ENCODE peak calls at places on chromosomes 4 and X, in five cellular contexts. One of them, this sample, is unnamed.

GRCh38 chrX:45353462-45353861 is 152.8 kb upstream of the DIPK2B start:
- DNase-seq in cardiac fibroblast: peak; percentile 12
- DNase-seq in HFF-Myc: no peak
- DNase-seq in upper lobe of right lung: no peak
- DNase-seq in AG09309: no peak
- DNase-seq in this sample: no peak

GRCh38 chr4:185122681-185123345 is 20.3 kb upstream of the SLC25A4 start:
- DNase-seq in upper lobe of right lung: no peak
- DNase-seq in HFF-Myc: no peak
- DNase-seq in cardiac fibroblast: no peak
- DNase-seq in AG09309: no peak
- DNase-seq in this sample: no peak

GRCh38 chr4:68167166-68167565 is 37.5 kb upstream of the TMPRSS11F start:
- DNase-seq in AG09309: no peak
- DNase-seq in HFF-Myc: no peak
- DNase-seq in cardiac fibroblast: no peak
- DNase-seq in upper lobe of right lung: no peak
- DNase-seq in this sample: no peak

GRCh38 chr4:121041307-121042090 is 30.8 kb downstream of the NDNF start:
- DNase-seq in upper lobe of right lung: no peak
- DNase-seq in AG09309: no peak
- DNase-seq in HFF-Myc: no peak
- DNase-seq in cardiac fibroblast: no peak
- DNase-seq in this sample: no peak

GRCh38 chrX:55867254-55867653 is 149.7 kb downstream of the RRAGB start:
- DNase-seq in AG09309: no peak
- DNase-seq in HFF-Myc: no peak
- DNase-seq in upper lobe of right lung: no peak
- DNase-seq in cardiac fibroblast: peak; percentile 57
- DNase-seq in this sample: peak; percentile 52

GRCh38 chr4:90317785-90318184 is 190.6 kb downstream of the CCSER1 start:
- DNase-seq in AG09309: peak; percentile 53
- DNase-seq in upper lobe of right lung: no peak
- DNase-seq in HFF-Myc: peak; percentile 35
- DNase-seq in cardiac fibroblast: peak; percentile 93
- DNase-seq in this sample: peak; percentile 18

GRCh38 chr4:41878991-41879491 is 56.2 kb upstream of the TMEM33 start:
- DNase-seq in cardiac fibroblast: no peak
- DNase-seq in upper lobe of right lung: no peak
- DNase-seq in AG09309: no peak
- DNase-seq in HFF-Myc: no peak
- DNase-seq in this sample: no peak

GRCh38 chr4:82044141-82044993 is 329.4 kb downstream of the HNRNPD start:
- DNase-seq in AG09309: no peak
- DNase-seq in cardiac fibroblast: peak; percentile 35
- DNase-seq in HFF-Myc: no peak
- DNase-seq in upper lobe of right lung: peak; percentile 90
- DNase-seq in this sample: no peak

GRCh38 chr4:158046345-158046744 is 126.5 kb downstream of the GASK1B start:
- DNase-seq in cardiac fibroblast: no peak
- DNase-seq in HFF-Myc: no peak
- DNase-seq in AG09309: no peak
- DNase-seq in upper lobe of right lung: no peak
- DNase-seq in this sample: no peak

GRCh38 chr4:116066711-116067245 is 953.4 kb upstream of the NDST4 start:
- DNase-seq in HFF-Myc: no peak
- DNase-seq in cardiac fibroblast: no peak
- DNase-seq in upper lobe of right lung: no peak
- DNase-seq in AG09309: no peak
- DNase-seq in this sample: no peak

GRCh38 chrX:38018734-38019410 is 12.5 kb downstream of the SYTL5 start:
- DNase-seq in HFF-Myc: no peak
- DNase-seq in AG09309: no peak
- DNase-seq in upper lobe of right lung: no peak
- DNase-seq in cardiac fibroblast: no peak
- DNase-seq in this sample: no peak

GRCh38 chr4:75671802-75672421 is 1.3 kb downstream of the G3BP2 start:
- DNase-seq in cardiac fibroblast: peak; percentile 8
- DNase-seq in upper lobe of right lung: no peak
- DNase-seq in AG09309: no peak
- DNase-seq in HFF-Myc: no peak
- DNase-seq in this sample: no peak

GRCh38 chr4:146654976-146655761 is 16.5 kb downstream of the POU4F2 start:
- DNase-seq in cardiac fibroblast: no peak
- DNase-seq in AG09309: no peak
- DNase-seq in HFF-Myc: no peak
- DNase-seq in upper lobe of right lung: peak; percentile 61
- DNase-seq in this sample: no peak

GRCh38 chr4:186149872-186150271 is 41.5 kb upstream of the CYP4V2 start:
- DNase-seq in cardiac fibroblast: peak; percentile 55
- DNase-seq in AG09309: no peak
- DNase-seq in upper lobe of right lung: no peak
- DNase-seq in HFF-Myc: no peak
- DNase-seq in this sample: no peak

GRCh38 chr4:8016527-8016926 is 76.9 kb upstream of the AFAP1 start:
- DNase-seq in cardiac fibroblast: no peak
- DNase-seq in upper lobe of right lung: no peak
- DNase-seq in AG09309: no peak
- DNase-seq in HFF-Myc: no peak
- DNase-seq in this sample: no peak

GRCh38 chr4:2024683-2025082 is 15.9 kb upstream of the NELFA start:
- DNase-seq in upper lobe of right lung: no peak
- DNase-seq in AG09309: no peak
- DNase-seq in HFF-Myc: no peak
- DNase-seq in cardiac fibroblast: no peak
- DNase-seq in this sample: no peak

GRCh38 chrX:1466971-1467561 is 14.4 kb upstream of the ASMTL start:
- DNase-seq in HFF-Myc: no peak
- DNase-seq in upper lobe of right lung: peak; percentile 38
- DNase-seq in AG09309: no peak
- DNase-seq in cardiac fibroblast: no peak
- DNase-seq in this sample: no peak

GRCh38 chr4:124423160-124423559 is 289.4 kb downstream of the ANKRD50 start:
- DNase-seq in AG09309: no peak
- DNase-seq in cardiac fibroblast: peak; percentile 67
- DNase-seq in upper lobe of right lung: no peak
- DNase-seq in HFF-Myc: no peak
- DNase-seq in this sample: no peak

GRCh38 chr4:111854494-111855087 is 290.7 kb upstream of the FAM241A start:
- DNase-seq in upper lobe of right lung: no peak
- DNase-seq in HFF-Myc: no peak
- DNase-seq in cardiac fibroblast: peak; percentile 58
- DNase-seq in AG09309: peak; percentile 14
- DNase-seq in this sample: no peak

GRCh38 chrX:9467181-9467580 is 2.3 kb downstream of the TBL1X start:
- DNase-seq in HFF-Myc: no peak
- DNase-seq in upper lobe of right lung: no peak
- DNase-seq in cardiac fibroblast: no peak
- DNase-seq in AG09309: no peak
- DNase-seq in this sample: no peak
- H3K4me3 ChIP-seq in HFF-Myc: peak overlapping the region; percentile 64
- H3K4me3 ChIP-seq in upper lobe of right lung: no peak overlapping the region
- H3K4me3 ChIP-seq in cardiac fibroblast: no peak overlapping the region
- H3K4me3 ChIP-seq in AG09309: no peak overlapping the region
- H3K4me3 ChIP-seq in this sample: peak overlapping the region; percentile 71

DNA sequence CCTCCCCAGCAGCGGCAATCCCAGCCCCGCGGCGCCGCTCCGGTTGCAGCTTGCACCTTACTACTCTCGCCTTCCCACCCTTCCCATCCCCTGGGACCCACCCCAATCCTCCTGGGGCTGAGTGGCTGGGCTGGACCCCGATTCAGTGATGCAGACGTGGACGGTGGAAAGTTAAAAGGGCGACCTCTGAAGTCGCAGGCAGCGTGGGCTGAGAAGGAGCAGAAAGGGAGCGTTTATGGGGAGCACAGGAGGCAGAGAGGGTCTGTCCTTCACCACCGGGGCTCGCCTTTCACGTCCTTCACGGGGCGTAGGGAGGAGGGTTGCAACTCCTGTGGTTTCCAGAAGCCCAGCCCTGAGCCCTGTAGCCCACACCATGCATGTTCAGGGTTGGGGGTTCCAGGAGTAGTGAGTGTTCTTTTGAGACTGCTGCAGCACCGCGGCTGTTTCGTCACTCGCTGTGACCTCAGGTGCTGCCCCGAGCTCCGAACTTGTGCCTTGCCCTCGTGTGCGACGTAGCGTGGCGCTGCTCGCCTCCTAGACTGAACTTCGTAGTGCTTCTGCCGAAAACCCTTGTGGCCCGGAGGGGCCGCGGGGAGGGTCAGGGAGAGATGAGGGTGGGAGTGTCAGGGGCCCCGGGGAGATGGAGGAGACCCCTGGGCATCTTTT is 1.5 kb downstream of the NHS start:
- DNase-seq in cardiac fibroblast: peak; percentile 1
- DNase-seq in AG09309: no peak
- DNase-seq in upper lobe of right lung: no peak
- DNase-seq in HFF-Myc: no peak
- DNase-seq in this sample: no peak
- H3K4me3 ChIP-seq in cardiac fibroblast: peak overlapping the region; percentile 36
- H3K4me3 ChIP-seq in AG09309: peak overlapping the region; percentile 78
- H3K4me3 ChIP-seq in upper lobe of right lung: peak overlapping the region; percentile 52
- H3K4me3 ChIP-seq in HFF-Myc: peak overlapping the region; percentile 55
- H3K4me3 ChIP-seq in this sample: peak overlapping the region; percentile 77

DNA sequence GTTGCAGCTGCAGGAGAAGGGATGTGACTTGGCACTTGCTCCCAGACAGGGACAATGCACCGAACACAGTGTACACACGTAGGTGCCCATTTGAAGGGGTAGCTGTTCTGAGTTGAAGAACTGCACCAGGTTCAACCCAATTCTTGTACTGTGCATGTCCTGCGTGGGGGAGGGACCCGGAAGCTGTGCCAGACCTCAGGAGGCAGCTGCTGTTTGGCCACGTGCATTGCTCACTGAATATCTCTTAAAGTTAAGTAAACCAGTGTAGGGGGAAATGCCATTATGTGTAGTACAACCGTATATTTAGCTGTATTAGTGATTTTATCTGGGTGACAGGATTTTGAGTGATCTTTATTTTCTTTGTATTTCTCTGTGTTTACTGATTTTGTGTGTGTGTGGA is 12.0 kb upstream of the RBBP7 start:
- DNase-seq in HFF-Myc: no peak
- DNase-seq in AG09309: no peak
- DNase-seq in cardiac fibroblast: peak; percentile 29
- DNase-seq in upper lobe of right lung: peak; percentile 65
- DNase-seq in this sample: no peak
- H3K4me3 ChIP-seq in HFF-Myc: peak overlapping the region; percentile 42
- H3K4me3 ChIP-seq in AG09309: peak overlapping the region; percentile 54
- H3K4me3 ChIP-seq in cardiac fibroblast: peak overlapping the region; percentile 39
- H3K4me3 ChIP-seq in upper lobe of right lung: peak overlapping the region; percentile 52
- H3K4me3 ChIP-seq in this sample: peak overlapping the region; percentile 55

DNA sequence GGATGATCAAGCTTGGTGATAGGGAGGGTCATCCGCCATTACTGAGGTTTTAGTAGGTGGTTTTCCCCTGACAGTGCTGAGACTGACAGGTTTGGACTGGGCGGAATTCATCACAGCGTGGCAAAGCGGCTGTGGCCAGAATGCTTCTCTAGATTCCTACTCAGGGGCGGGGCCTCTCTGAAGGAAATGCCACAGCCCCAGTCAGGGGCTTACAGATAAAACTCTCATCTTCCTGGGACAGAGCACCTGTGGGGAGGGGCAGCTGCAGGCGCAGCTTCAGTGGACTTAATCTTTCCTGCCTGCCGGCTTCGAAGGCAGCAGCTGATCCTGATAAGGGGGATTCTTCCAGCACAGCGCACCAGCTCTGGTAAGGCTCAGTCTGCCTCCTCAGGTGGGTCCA is 316.7 kb downstream of the RPA4 start:
- DNase-seq in AG09309: no peak
- DNase-seq in cardiac fibroblast: no peak
- DNase-seq in upper lobe of right lung: no peak
- DNase-seq in HFF-Myc: no peak
- DNase-seq in this sample: no peak
- H3K4me3 ChIP-seq in AG09309: no peak overlapping the region
- H3K4me3 ChIP-seq in cardiac fibroblast: no peak overlapping the region
- H3K4me3 ChIP-seq in upper lobe of right lung: no peak overlapping the region
- H3K4me3 ChIP-seq in HFF-Myc: no peak overlapping the region
- H3K4me3 ChIP-seq in this sample: no peak overlapping the region

This sample was measured in epithelial cell of proximal tubule.